ENCODE peak calls at places on chromosomes 11 and 22, in seven cellular contexts. D, G, P, F, K, N and L are unnamed samples.
A peak's percentile ranks its signal among the peaks of the same experiment; 100 is the strongest.

GRCh38 chr22:42805016-42805997 is 51.8 kb downstream of the ARFGAP3 start:
- DNase-seq in G (no peak), K (no peak), F (no peak), P (no peak), D (peak; percentile 33), N (peak; percentile 93), L (peak; percentile 75)

GRCh38 chr11:32847511-32847910 is 17.8 kb downstream of the PRRG4 start:
- DNase-seq in N (no peak), G (no peak), P (no peak), F (no peak), K (no peak), D (no peak), L (no peak)

GRCh38 chr11:6390718-6391547 is 659 bp downstream of the SMPD1 start:
- DNase-seq in P (no peak), N (no peak), F (no peak), D (no peak), K (no peak), G (no peak), L (no peak)

GRCh38 chr11:77753230-77753629 is 67.3 kb downstream of the RSF1 start:
- DNase-seq in D (no peak), P (no peak), K (peak; percentile 23), N (no peak), F (no peak), G (no peak), L (no peak)

GRCh38 chr11:59865031-59865430 is 1.3 kb downstream of the TCN1 start:
- DNase-seq in F (no peak), D (no peak), P (no peak), K (no peak), G (peak; percentile 48), N (no peak), L (no peak)

GRCh38 chr11:65911682-65912568 is 6.9 kb downstream of the C11orf68 start:
- DNase-seq in K (no peak), G (peak; percentile 72), D (peak; percentile 84), F (no peak), N (no peak), P (peak; percentile 77), L (peak; percentile 78)

GRCh38 chr22:32322986-32323385 is 34.7 kb upstream of the RFPL3 start:
- DNase-seq in K (no peak), D (no peak), P (no peak), N (no peak), F (no peak), G (no peak), L (no peak)

GRCh38 chr11:47611240-47611863 is 17.1 kb upstream of the C1QTNF4 start:
- DNase-seq in N (no peak), P (no peak), G (no peak), F (peak; percentile 42), K (no peak), D (no peak), L (no peak)

GRCh38 chr11:58530236-58530635 is 22.3 kb upstream of the OR5B21 start:
- DNase-seq in D (no peak), F (no peak), K (no peak), N (no peak), G (no peak), P (no peak), L (no peak)

GRCh38 chr22:21026783-21027692 is 5.3 kb downstream of the SLC7A4 start:
- DNase-seq in G (no peak), N (no peak), D (no peak), P (no peak), F (no peak), K (no peak), L (no peak)

GRCh38 chr11:72584293-72584921 is 89.8 kb downstream of the PDE2A start:
- DNase-seq in P (no peak), K (no peak), F (no peak), G (no peak), N (no peak), D (no peak), L (no peak)

GRCh38 chr11:72228229-72228843 is 3.8 kb downstream of the INPPL1 start:
- DNase-seq in F (no peak), K (no peak), N (no peak), D (no peak), G (no peak), P (no peak), L (no peak)

GRCh38 chr11:112882494-112883381 is 78.5 kb upstream of the NCAM1 start:
- DNase-seq in K (no peak), N (no peak), G (no peak), F (no peak), P (no peak), D (peak; percentile 70), L (no peak)

GRCh38 chr11:112884012-112884767 is 77.0 kb upstream of the NCAM1 start:
- DNase-seq in N (no peak), F (no peak), G (no peak), D (no peak), P (no peak), K (no peak), L (no peak)

GRCh38 chr11:112889446-112889845 is 71.8 kb upstream of the NCAM1 start:
- DNase-seq in D (no peak), P (no peak), N (no peak), F (no peak), K (no peak), G (no peak), L (no peak)

GRCh38 chr11:112886707-112887370 is 74.4 kb upstream of the NCAM1 start:
- DNase-seq in K (no peak), D (no peak), G (no peak), N (no peak), P (peak; percentile 3), F (no peak), L (no peak)

DNA sequence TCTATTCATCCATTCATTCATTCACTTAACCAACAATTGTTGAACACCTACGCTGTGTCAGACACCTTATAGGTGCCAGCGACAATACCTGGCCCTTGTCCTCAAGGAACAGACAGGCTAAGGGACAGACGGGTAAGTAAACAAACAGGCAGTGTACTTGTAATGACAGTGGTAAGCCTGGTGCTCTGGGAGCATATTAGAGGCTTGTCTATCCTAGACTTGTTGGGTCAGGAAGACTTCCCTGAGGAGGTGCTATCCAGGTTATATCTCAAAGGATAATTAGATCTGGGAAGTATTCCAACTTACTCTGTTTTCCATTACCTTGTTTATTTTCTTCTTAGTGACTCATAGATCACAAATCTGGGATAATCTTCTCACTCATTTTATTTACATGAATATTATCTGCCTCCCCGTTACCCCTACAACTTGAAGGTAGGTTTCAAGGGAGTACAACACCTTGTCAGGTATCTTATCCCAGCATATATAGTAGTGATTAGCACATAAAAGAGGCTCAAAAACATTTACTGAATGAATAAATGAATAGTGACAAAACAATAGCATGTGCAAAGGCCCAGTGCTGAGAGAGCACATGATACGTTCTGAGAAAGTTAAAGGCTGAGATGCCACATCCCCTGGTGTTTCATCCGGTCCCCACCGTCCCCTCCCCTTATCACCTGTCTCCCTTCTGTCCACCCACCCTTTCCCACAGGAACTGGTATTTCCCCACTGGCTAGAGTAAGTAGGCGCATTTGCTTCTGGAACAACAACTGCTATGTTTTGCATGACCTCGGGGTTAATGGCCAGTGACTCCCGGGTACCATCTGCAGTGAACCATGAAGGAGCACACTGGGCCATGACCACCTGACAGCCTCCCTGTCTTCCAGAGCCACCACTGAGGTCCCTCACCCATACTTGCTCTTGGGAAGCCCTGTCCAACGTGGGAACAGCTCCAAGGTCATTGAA is 75.2 kb upstream of the NCAM1 start:
- DNase-seq in N (no peak), D (no peak), P (no peak), G (no peak), K (no peak), F (no peak), L (no peak)
- TF ChIP-seq JUND in N (no peak), D (no peak), P (no peak), G (no peak), K (no peak), F (no peak), L (no peak)

GRCh38 chr22:44664149-44664548 is 37.9 kb upstream of the PRR5 start:
- DNase-seq in G (no peak), F (no peak), P (no peak), D (peak; percentile 52), N (no peak), K (no peak), L (no peak)
- TF ChIP-seq JUND in G (no peak), F (no peak), P (no peak), D (no peak), N (no peak), K (no peak), L (no peak)

GRCh38 chr11:1041471-1041870 is 5.0 kb upstream of the MUC6 start:
- DNase-seq in G (no peak), F (no peak), P (no peak), N (no peak), K (no peak), D (no peak), L (no peak)

GRCh38 chr11:1041936-1042608 is 5.6 kb upstream of the MUC6 start:
- DNase-seq in F (no peak), K (no peak), G (no peak), D (peak; percentile 67), P (peak; percentile 66), N (peak; percentile 35), L (no peak)

GRCh38 chr11:1042626-1043562 is 6.4 kb upstream of the MUC6 start:
- DNase-seq in N (no peak), G (no peak), P (no peak), K (no peak), F (no peak), D (peak; percentile 30), L (no peak)

GRCh38 chr11:1044160-1044559 is 7.6 kb upstream of the MUC6 start:
- DNase-seq in D (no peak), N (no peak), K (no peak), G (no peak), P (no peak), F (no peak), L (no peak)

GRCh38 chr11:1043563-1044096 is 7.1 kb upstream of the MUC6 start:
- DNase-seq in D (no peak), G (no peak), K (no peak), P (no peak), F (no peak), N (no peak), L (no peak)
- TF ChIP-seq JUND in D (no peak), G (no peak), K (no peak), P (no peak), F (no peak), N (no peak), L (no peak)

DNA sequence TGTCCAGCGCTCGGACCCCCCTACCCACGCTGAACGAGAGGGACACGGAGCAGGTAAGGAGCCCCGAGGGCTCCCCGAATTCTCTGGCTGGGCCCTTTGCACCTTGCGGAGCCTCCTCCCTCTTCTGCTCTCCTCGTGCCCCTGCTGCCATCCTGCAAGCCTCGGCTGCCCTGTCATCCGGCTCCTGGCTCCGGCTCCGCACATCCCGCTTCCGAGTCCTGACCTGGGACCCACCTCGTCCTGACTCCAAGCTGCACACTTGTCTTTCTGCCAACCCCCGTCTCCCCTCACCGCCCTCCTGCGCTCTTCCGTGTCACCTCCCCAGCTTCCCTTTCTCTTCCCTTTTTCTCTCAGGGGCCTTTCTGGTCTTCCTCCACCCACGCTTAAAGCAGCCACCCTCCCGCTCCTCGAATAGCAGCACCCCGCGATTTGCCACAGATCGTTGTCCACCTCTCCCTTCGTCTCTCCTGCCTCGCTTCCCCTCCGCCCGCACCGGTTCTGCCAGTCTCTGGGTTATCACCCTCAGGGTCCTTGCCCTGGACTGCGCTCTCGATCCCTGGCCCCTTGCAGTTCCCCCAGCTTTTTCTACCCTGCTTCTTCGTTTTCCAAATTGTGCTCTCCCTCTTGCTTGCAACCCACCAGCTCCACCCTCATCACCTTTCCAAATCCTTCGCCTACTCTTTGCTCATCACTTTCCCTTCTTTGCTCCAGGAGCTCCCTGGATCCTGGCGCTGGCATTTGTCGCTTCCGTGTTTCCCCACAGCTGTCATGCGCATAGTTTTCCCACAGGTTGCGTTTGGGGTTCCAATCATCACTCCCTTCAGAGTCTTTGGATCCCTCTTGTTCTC is 822 bp downstream of the MARK2 start:
- DNase-seq in K (no peak), D (no peak), P (peak; percentile 57), N (no peak), G (no peak), F (no peak), L (peak; percentile 55)
- TF ChIP-seq JUND in K (no peak), D (no peak), P (no peak), N (no peak), G (no peak), F (no peak), L (no peak)